ENCODE peak calls at places on chromosomes 5 and 9, in five cellular contexts. One of them, this sample, is unnamed.

GRCh38 chr5:111781200-111781599 is 24.2 kb upstream of the NREP start:
- DNase-seq in pancreas: peak
- DNase-seq in activated naive CD4-positive, alpha-beta T cell: no peak
- DNase-seq in D721Med: no peak
- DNase-seq in A549: no peak
- DNase-seq in this sample: no peak

GRCh38 chr9:87970602-87971001 is 3.7 kb downstream of the CDK20 start:
- DNase-seq in activated naive CD4-positive, alpha-beta T cell: no peak
- DNase-seq in A549: no peak
- DNase-seq in pancreas: no peak
- DNase-seq in D721Med: no peak
- DNase-seq in this sample: no peak

GRCh38 chr5:72517961-72518690 is 10.9 kb upstream of the ZNF366 start:
- DNase-seq in D721Med: no peak
- DNase-seq in pancreas: no peak
- DNase-seq in activated naive CD4-positive, alpha-beta T cell: no peak
- DNase-seq in A549: no peak
- DNase-seq in this sample: no peak

GRCh38 chr9:38200431-38200830 is 131.4 kb upstream of the SHB start:
- DNase-seq in activated naive CD4-positive, alpha-beta T cell: no peak
- DNase-seq in A549: no peak
- DNase-seq in pancreas: no peak
- DNase-seq in D721Med: no peak
- DNase-seq in this sample: no peak

GRCh38 chr5:139637438-139638089 is 10.6 kb upstream of the CXXC5 start:
- DNase-seq in pancreas: peak
- DNase-seq in A549: no peak
- DNase-seq in D721Med: peak
- DNase-seq in activated naive CD4-positive, alpha-beta T cell: peak
- DNase-seq in this sample: no peak

GRCh38 chr9:5718296-5719032 is 89.6 kb downstream of the RIC1 start:
- DNase-seq in D721Med: no peak
- DNase-seq in pancreas: no peak
- DNase-seq in activated naive CD4-positive, alpha-beta T cell: no peak
- DNase-seq in A549: no peak
- DNase-seq in this sample: no peak

GRCh38 chr5:81925012-81925411 is 46.8 kb upstream of the ATG10 start:
- DNase-seq in D721Med: no peak
- DNase-seq in A549: no peak
- DNase-seq in activated naive CD4-positive, alpha-beta T cell: no peak
- DNase-seq in pancreas: no peak
- DNase-seq in this sample: no peak

GRCh38 chr9:36118706-36119105 is 17.8 kb upstream of the GLIPR2 start:
- DNase-seq in D721Med: no peak
- DNase-seq in activated naive CD4-positive, alpha-beta T cell: no peak
- DNase-seq in pancreas: no peak
- DNase-seq in A549: no peak
- DNase-seq in this sample: no peak

GRCh38 chr5:80406980-80407734 is 707 bp upstream of the ZFYVE16 start:
- DNase-seq in D721Med: no peak
- DNase-seq in activated naive CD4-positive, alpha-beta T cell: peak
- DNase-seq in pancreas: no peak
- DNase-seq in A549: no peak
- DNase-seq in this sample: no peak

GRCh38 chr5:130994496-130995253 is 170.4 kb downstream of the HINT1 start:
- DNase-seq in D721Med: no peak
- DNase-seq in A549: no peak
- DNase-seq in pancreas: no peak
- DNase-seq in activated naive CD4-positive, alpha-beta T cell: no peak
- DNase-seq in this sample: no peak

GRCh38 chr5:159891371-159891770 is 24.9 kb upstream of the ADRA1B start:
- DNase-seq in activated naive CD4-positive, alpha-beta T cell: no peak
- DNase-seq in A549: no peak
- DNase-seq in pancreas: no peak
- DNase-seq in D721Med: no peak
- DNase-seq in this sample: no peak

GRCh38 chr5:41154491-41154890 is 58.8 kb downstream of the C6 start:
- DNase-seq in pancreas: no peak
- DNase-seq in activated naive CD4-positive, alpha-beta T cell: no peak
- DNase-seq in D721Med: no peak
- DNase-seq in A549: no peak
- DNase-seq in this sample: no peak

GRCh38 chr9:134301387-134302129 is 24.7 kb upstream of the RXRA start:
- DNase-seq in activated naive CD4-positive, alpha-beta T cell: no peak
- DNase-seq in D721Med: no peak
- DNase-seq in pancreas: peak
- DNase-seq in A549: no peak
- DNase-seq in this sample: no peak

GRCh38 chr5:31993182-31993961 is 180.7 kb downstream of the GOLPH3 start:
- DNase-seq in pancreas: no peak
- DNase-seq in D721Med: no peak
- DNase-seq in activated naive CD4-positive, alpha-beta T cell: no peak
- DNase-seq in A549: no peak
- DNase-seq in this sample: peak

GRCh38 chr5:82863260-82863659 is 213.9 kb downstream of the TMEM167A start:
- DNase-seq in activated naive CD4-positive, alpha-beta T cell: no peak
- DNase-seq in D721Med: no peak
- DNase-seq in pancreas: no peak
- DNase-seq in A549: no peak
- DNase-seq in this sample: no peak

GRCh38 chr9:32264171-32264862 is 120.1 kb upstream of the ACO1 start:
- DNase-seq in A549: no peak
- DNase-seq in activated naive CD4-positive, alpha-beta T cell: no peak
- DNase-seq in D721Med: no peak
- DNase-seq in pancreas: no peak
- DNase-seq in this sample: no peak

GRCh38 chr9:127566351-127567001 is 45.6 kb upstream of the STXBP1 start:
- DNase-seq in D721Med: no peak
- DNase-seq in activated naive CD4-positive, alpha-beta T cell: no peak
- DNase-seq in A549: no peak
- DNase-seq in pancreas: no peak
- DNase-seq in this sample: no peak

GRCh38 chr5:42591026-42591425 is 165.6 kb upstream of the CCDC152 start:
- DNase-seq in A549: no peak
- DNase-seq in pancreas: no peak
- DNase-seq in D721Med: no peak
- DNase-seq in activated naive CD4-positive, alpha-beta T cell: no peak
- DNase-seq in this sample: no peak

GRCh38 chr5:176416965-176417364 is 626 bp upstream of the CLTB start:
- DNase-seq in pancreas: no peak
- DNase-seq in D721Med: no peak
- DNase-seq in activated naive CD4-positive, alpha-beta T cell: no peak
- DNase-seq in A549: no peak
- DNase-seq in this sample: no peak

GRCh38 chr5:75340714-75341478 is 3.9 kb downstream of the HMGCR start:
- DNase-seq in pancreas: no peak
- DNase-seq in A549: no peak
- DNase-seq in D721Med: no peak
- DNase-seq in activated naive CD4-positive, alpha-beta T cell: no peak
- DNase-seq in this sample: no peak

GRCh38 chr9:77731930-77732329 is 83.8 kb upstream of the GNA14 start:
- DNase-seq in D721Med: no peak
- DNase-seq in pancreas: no peak
- DNase-seq in A549: no peak
- DNase-seq in activated naive CD4-positive, alpha-beta T cell: no peak
- DNase-seq in this sample: no peak

GRCh38 chr5:133934822-133935793 is 33.3 kb downstream of the C5orf15 start:
- DNase-seq in activated naive CD4-positive, alpha-beta T cell: no peak
- DNase-seq in D721Med: no peak
- DNase-seq in A549: no peak
- DNase-seq in pancreas: no peak
- DNase-seq in this sample: no peak

GRCh38 chr9:93139365-93140182 is 5.5 kb upstream of the NINJ1 start:
- DNase-seq in pancreas: no peak
- DNase-seq in A549: no peak
- DNase-seq in D721Med: no peak
- DNase-seq in activated naive CD4-positive, alpha-beta T cell: no peak
- DNase-seq in this sample: no peak

GRCh38 chr5:150573216-150573615 is 65.3 kb downstream of the NDST1 start:
- DNase-seq in D721Med: no peak
- DNase-seq in pancreas: no peak
- DNase-seq in activated naive CD4-positive, alpha-beta T cell: no peak
- DNase-seq in A549: no peak
- DNase-seq in this sample: no peak

This sample was measured in astrocyte of the cerebellum.